ENCODE peak calls at places on chromosomes 12 and 14, in ten cellular contexts. Z is CD8-positive, alpha-beta T cell; V is NCI-H460; Y is pancreas; P is mammary epithelial cell; G is HEK293T; F is immature natural killer cell; L is RCC 7860; K is GM03348; J is ovary. C is an unnamed sample.

GRCh38 chr14:25090716-25091454 is 40.9 kb upstream of the STXBP6 start:
- DNase-seq in K (peak; percentile 72), F (no peak), L (peak; percentile 56), G (no peak), Y (peak; percentile 61), J (no peak), V (no peak), P (peak; percentile 75), Z (no peak), C (no peak)

GRCh38 chr12:46342562-46343033 is 30.0 kb downstream of the SLC38A2 start:
- DNase-seq in P (peak; percentile 69), Y (peak; percentile 52), G (peak; percentile 12), J (no peak), F (peak; percentile 52), K (no peak), V (peak; percentile 56), L (peak; percentile 8), Z (peak; percentile 17), C (no peak)

GRCh38 chr14:88327497-88327896 is 4.4 kb upstream of the KCNK10 start:
- DNase-seq in F (no peak), J (no peak), Z (no peak), V (no peak), K (no peak), Y (no peak), P (no peak), G (no peak), L (no peak), C (no peak)

GRCh38 chr12:104793280-104793679 is 164.8 kb downstream of the SLC41A2 start:
- DNase-seq in V (no peak), Y (no peak), G (no peak), P (peak; percentile 74), K (peak; percentile 84), J (peak; percentile 52), Z (no peak), F (no peak), L (no peak), C (no peak)

GRCh38 chr12:6471992-6472366 is 1.5 kb upstream of the VAMP1 start:
- DNase-seq in G (no peak), P (peak; percentile 49), Y (no peak), F (no peak), K (peak; percentile 45), L (peak; percentile 32), Z (no peak), J (no peak), V (no peak), C (no peak)

GRCh38 chr14:99548871-99549270 is 55.1 kb downstream of the CCDC85C start:
- DNase-seq in Y (no peak), Z (no peak), J (no peak), G (no peak), L (no peak), V (no peak), F (no peak), K (no peak), P (no peak), C (no peak)

GRCh38 chr14:92923744-92924103 is 774 bp downstream of the CHGA start:
- DNase-seq in V (no peak), J (no peak), Z (no peak), Y (no peak), K (no peak), P (no peak), G (no peak), F (no peak), L (no peak), C (no peak)

GRCh38 chr12:13177896-13178295 is 18.6 kb upstream of the EMP1 start:
- DNase-seq in J (no peak), P (no peak), Y (no peak), Z (no peak), V (no peak), K (no peak), G (no peak), F (no peak), L (no peak), C (no peak)

GRCh38 chr14:52351561-52352491 is 37.7 kb downstream of the PTGER2 start:
- DNase-seq in Y (no peak), Z (peak; percentile 14), J (no peak), G (no peak), K (peak; percentile 50), F (peak; percentile 71), V (no peak), L (peak; percentile 76), P (peak; percentile 49), C (no peak)

GRCh38 chr12:4434299-4434698 is 11.3 kb downstream of the FGF6 start:
- DNase-seq in G (no peak), K (no peak), F (no peak), Z (no peak), J (no peak), P (no peak), Y (no peak), L (no peak), V (no peak), C (no peak)

GRCh38 chr12:113322353-113322752 is 12.6 kb downstream of the SLC8B1 start:
- DNase-seq in K (peak; percentile 65), V (no peak), J (no peak), G (no peak), F (no peak), P (peak; percentile 82), Y (no peak), Z (no peak), L (peak; percentile 52), C (no peak)

GRCh38 chr12:108570743-108571603 is 8.6 kb downstream of the ISCU start:
- DNase-seq in F (no peak), L (no peak), Z (no peak), G (no peak), J (no peak), V (no peak), Y (no peak), P (no peak), K (peak; percentile 58), C (no peak)

GRCh38 chr12:57096748-57097553 is 8.0 kb downstream of the NAB2 start:
- DNase-seq in F (no peak), Z (no peak), P (no peak), J (no peak), K (no peak), L (no peak), Y (no peak), V (no peak), G (no peak), C (peak; percentile 15)

GRCh38 chr12:53770281-53770680 is 18.5 kb upstream of the CISTR start:
- DNase-seq in G (no peak), V (no peak), L (peak; percentile 68), F (no peak), K (peak; percentile 86), Y (no peak), J (no peak), Z (no peak), P (peak; percentile 93), C (no peak)

GRCh38 chr14:66507181-66507721 is 696 bp upstream of the GPHN start:
- DNase-seq in Y (no peak), J (no peak), K (no peak), Z (no peak), G (no peak), P (no peak), V (no peak), F (no peak), L (peak; percentile 22), C (no peak)

GRCh38 chr14:37591311-37591940 is 3.6 kb downstream of the FOXA1 start:
- DNase-seq in J (no peak), F (no peak), P (no peak), Z (no peak), Y (no peak), V (peak; percentile 79), G (no peak), K (no peak), L (no peak), C (peak; percentile 18)

C was measured in GM13976.